ENCODE peak calls at places on chromosomes 7 and 10, in six cellular contexts. G, D, U, N, P and T are unnamed samples.

GRCh38 chr10:77531441-77532001 is 106.1 kb downstream of the KCNMA1 start:
- DNase-seq in P (peak; percentile 63), G (no peak), D (no peak), N (no peak), U (peak; percentile 83), T (peak; percentile 66)

GRCh38 chr10:35234073-35234472 is 102.2 kb upstream of the CCNY start:
- DNase-seq in P (no peak), G (no peak), N (no peak), D (no peak), U (no peak), T (no peak)

GRCh38 chr10:60461688-60462087 is 72.0 kb upstream of the ANK3 start:
- DNase-seq in D (no peak), G (no peak), P (no peak), N (no peak), U (no peak), T (no peak)

GRCh38 chr7:18212788-18213187 is 185.1 kb upstream of the PRPS1L1 start:
- DNase-seq in G (no peak), P (no peak), U (no peak), D (no peak), N (no peak), T (peak; percentile 28)

GRCh38 chr10:31724296-31724695 is 204.3 kb downstream of the ARHGAP12 start:
- DNase-seq in D (no peak), P (no peak), N (no peak), G (no peak), U (no peak), T (no peak)

GRCh38 chr10:133182791-133183645 is 23.0 kb downstream of the KNDC1 start:
- DNase-seq in P (no peak), U (no peak), G (no peak), N (no peak), D (no peak), T (no peak)

GRCh38 chr10:133275683-133276092 is 980 bp downstream of the ADAM8 start:
- DNase-seq in N (no peak), D (peak; percentile 68), U (no peak), G (no peak), P (no peak), T (no peak)

GRCh38 chr7:4769753-4770152 is 5.7 kb upstream of the AP5Z1 start:
- DNase-seq in P (no peak), D (no peak), G (no peak), U (no peak), N (peak; percentile 44), T (no peak)

GRCh38 chr7:113263749-113264148 is 145.4 kb upstream of the SMIM30 start:
- DNase-seq in N (no peak), U (no peak), G (no peak), P (no peak), D (no peak), T (no peak)

GRCh38 chr7:76047305-76047810 is 442 bp downstream of the STYXL1 start:
- DNase-seq in G (no peak), D (no peak), P (no peak), U (no peak), N (no peak), T (no peak)

GRCh38 chr7:25105911-25106310 is 19.1 kb downstream of the CYCS start:
- DNase-seq in U (no peak), P (no peak), G (no peak), N (no peak), D (no peak), T (no peak)

GRCh38 chr10:6278519-6279120 is 75.9 kb downstream of the PFKFB3 start:
- DNase-seq in N (no peak), U (no peak), P (no peak), D (no peak), G (no peak), T (no peak)

GRCh38 chr10:7579681-7580080 is 87.1 kb downstream of the ITIH5 start:
- DNase-seq in N (no peak), D (no peak), P (no peak), U (no peak), G (no peak), T (no peak)

GRCh38 chr10:3137958-3138726 is 34.4 kb downstream of the PITRM1 start:
- DNase-seq in U (no peak), N (no peak), P (no peak), G (no peak), D (no peak), T (no peak)

GRCh38 chr7:120023494-120024167 is 249.3 kb upstream of the KCND2 start:
- DNase-seq in P (no peak), G (no peak), N (no peak), D (no peak), U (no peak), T (no peak)

GRCh38 chr10:93406367-93407145 is 75.6 kb downstream of the MYOF start:
- DNase-seq in D (no peak), U (no peak), P (no peak), G (no peak), N (no peak), T (no peak)

GRCh38 chr10:77993612-77994011 is 35.7 kb downstream of the POLR3A start:
- DNase-seq in U (no peak), G (no peak), P (no peak), N (no peak), D (no peak), T (no peak)

GRCh38 chr7:124033807-124034753 is 1.2 kb upstream of the TMEM229A start:
- DNase-seq in G (no peak), N (no peak), U (no peak), D (no peak), P (no peak), T (no peak)

GRCh38 chr7:64736575-64736974 is 57.7 kb upstream of the ZNF138 start:
- DNase-seq in G (no peak), N (no peak), D (no peak), U (no peak), P (no peak), T (no peak)

GRCh38 chr10:94320285-94320914 is 42.3 kb downstream of the NOC3L start:
- DNase-seq in P (peak; percentile 59), G (peak; percentile 56), N (peak; percentile 69), U (peak; percentile 70), D (peak; percentile 59), T (peak; percentile 68)

GRCh38 chr10:116787018-116787674 is 44.8 kb upstream of the HSPA12A start:
- DNase-seq in D (no peak), N (no peak), G (no peak), P (no peak), U (no peak), T (no peak)

GRCh38 chr10:6399241-6399701 is 180.8 kb downstream of the PRKCQ start:
- DNase-seq in P (peak; percentile 73), G (no peak), N (peak; percentile 73), U (peak; percentile 69), D (no peak), T (no peak)

GRCh38 chr10:111209666-111210065 is 132.8 kb downstream of the ADRA2A start:
- DNase-seq in N (no peak), D (no peak), U (no peak), P (no peak), G (no peak), T (no peak)

GRCh38 chr7:157009170-157009777 is 1.2 kb downstream of the MNX1 start:
- DNase-seq in U (no peak), P (no peak), G (no peak), D (peak; percentile 6), N (no peak), T (no peak)

DNA sequence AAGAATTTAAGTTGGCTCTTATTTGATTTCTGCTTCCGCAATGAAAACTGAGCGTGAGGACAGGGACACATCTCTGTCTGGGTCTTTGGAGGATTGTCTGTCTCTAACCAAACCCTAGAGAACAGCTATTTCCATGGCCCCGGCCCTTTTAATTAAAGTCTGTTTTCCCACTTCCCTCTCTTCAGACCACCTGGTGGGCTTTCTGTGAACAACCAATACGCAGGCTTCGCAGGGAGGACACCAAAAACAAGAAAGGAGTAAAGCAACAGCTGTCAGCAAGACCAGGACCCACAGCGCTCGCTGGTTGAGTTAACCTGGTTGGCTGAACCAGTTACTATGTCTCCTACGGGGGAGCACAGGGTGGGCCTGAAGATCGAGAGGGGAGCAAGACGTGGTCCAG is 217.1 kb upstream of the FRMD4A start:
- DNase-seq in N (no peak), D (no peak), P (no peak), U (no peak), G (no peak), T (no peak)
- H3K4me1 ChIP-seq in N (peaks cover 11% of the 10 kb centered on the region), D (peaks cover 8% of the 10 kb centered on the region), P (peaks cover 95% of the 10 kb centered on the region), U (peaks cover 17% of the 10 kb centered on the region), G (peaks cover 11% of the 10 kb centered on the region), T (no peaks in the 10 kb centered on the region)

GRCh38 chr10:103706047-103706446 is 149.3 kb downstream of the SH3PXD2A start:
- DNase-seq in U (no peak), D (peak; percentile 63), N (no peak), G (no peak), P (no peak), T (no peak)
- TF ChIP-seq CTCF in U (no peak), D (peak; percentile 37), N (no peak), G (no peak), P (no peak), T (peak; percentile 22)

GRCh38 chr7:2807846-2808772 is 36.0 kb downstream of the GNA12 start:
- DNase-seq in N (no peak), P (no peak), D (no peak), G (no peak), U (no peak), T (peak; percentile 34)
- H3K36me3 ChIP-seq in N (no peaks in the 10 kb centered on the region), P (no peaks in the 10 kb centered on the region), D (no peaks in the 10 kb centered on the region), G (no peaks in the 10 kb centered on the region), U (no peaks in the 10 kb centered on the region), T (no peaks in the 10 kb centered on the region)

GRCh38 chr7:105654994-105655900 is 74.0 kb upstream of the EFCAB10 start:
- DNase-seq in G (no peak), D (peak; percentile 11), N (no peak), P (peak; percentile 53), U (no peak), T (peak; percentile 76)

GRCh38 chr7:105651798-105652197 is 70.5 kb upstream of the EFCAB10 start:
- DNase-seq in G (no peak), D (no peak), P (no peak), U (no peak), N (no peak), T (no peak)

GRCh38 chr7:105652359-105652993 is 71.2 kb upstream of the EFCAB10 start:
- DNase-seq in D (peak; percentile 64), P (peak; percentile 73), G (peak; percentile 74), N (peak; percentile 77), U (peak; percentile 68), T (peak; percentile 88)

GRCh38 chr7:105654095-105654686 is 72.9 kb upstream of the EFCAB10 start:
- DNase-seq in D (no peak), N (no peak), P (no peak), G (no peak), U (no peak), T (no peak)

GRCh38 chr7:105653441-105654005 is 72.2 kb upstream of the EFCAB10 start:
- DNase-seq in G (no peak), P (no peak), D (no peak), U (no peak), N (no peak), T (no peak)
- H3K4me1 ChIP-seq in G (peaks cover 28% of the 10 kb centered on the region), P (peaks cover 28% of the 10 kb centered on the region), D (no peaks in the 10 kb centered on the region), U (peaks cover 20% of the 10 kb centered on the region), N (peaks cover 14% of the 10 kb centered on the region), T (peaks cover 13% of the 10 kb centered on the region)